ENCODE peak calls at places on chromosomes 2 and 18, in five cellular contexts. One of them, this sample, is unnamed.

GRCh38 chr2:138244400-138245001 is 257.1 kb upstream of the SPOPL start:
- DNase-seq in kidney: no peak
- DNase-seq in astrocyte of the spinal cord: no peak
- DNase-seq in fibroblast of mammary gland: peak
- DNase-seq in CD8-positive, alpha-beta memory T cell: no peak
- DNase-seq in this sample: no peak

GRCh38 chr18:39909706-39910105 is 2045.3 kb upstream of the PIK3C3 start:
- DNase-seq in CD8-positive, alpha-beta memory T cell: no peak
- DNase-seq in fibroblast of mammary gland: peak
- DNase-seq in kidney: no peak
- DNase-seq in astrocyte of the spinal cord: peak
- DNase-seq in this sample: no peak

GRCh38 chr2:101806123-101806522 is 108.6 kb downstream of the MAP4K4 start:
- DNase-seq in CD8-positive, alpha-beta memory T cell: no peak
- DNase-seq in fibroblast of mammary gland: peak
- DNase-seq in kidney: no peak
- DNase-seq in astrocyte of the spinal cord: peak
- DNase-seq in this sample: peak

GRCh38 chr18:74069178-74070050 is 78.2 kb downstream of the FBXO15 start:
- DNase-seq in fibroblast of mammary gland: no peak
- DNase-seq in astrocyte of the spinal cord: no peak
- DNase-seq in CD8-positive, alpha-beta memory T cell: no peak
- DNase-seq in kidney: no peak
- DNase-seq in this sample: no peak

GRCh38 chr2:44655401-44655864 is 286.1 kb upstream of the SIX3 start:
- DNase-seq in fibroblast of mammary gland: no peak
- DNase-seq in kidney: no peak
- DNase-seq in astrocyte of the spinal cord: no peak
- DNase-seq in CD8-positive, alpha-beta memory T cell: no peak
- DNase-seq in this sample: no peak

GRCh38 chr2:134138115-134138514 is 115.8 kb upstream of the MGAT5 start:
- DNase-seq in fibroblast of mammary gland: no peak
- DNase-seq in astrocyte of the spinal cord: peak
- DNase-seq in kidney: no peak
- DNase-seq in CD8-positive, alpha-beta memory T cell: no peak
- DNase-seq in this sample: no peak

GRCh38 chr2:239239607-239240479 is 161.0 kb downstream of the HDAC4 start:
- DNase-seq in CD8-positive, alpha-beta memory T cell: no peak
- DNase-seq in kidney: no peak
- DNase-seq in fibroblast of mammary gland: no peak
- DNase-seq in astrocyte of the spinal cord: no peak
- DNase-seq in this sample: no peak

GRCh38 chr18:78528437-78529228 is 451.0 kb upstream of the SALL3 start:
- DNase-seq in kidney: no peak
- DNase-seq in CD8-positive, alpha-beta memory T cell: no peak
- DNase-seq in fibroblast of mammary gland: no peak
- DNase-seq in astrocyte of the spinal cord: no peak
- DNase-seq in this sample: no peak

GRCh38 chr18:5693637-5694175 is 149.9 kb upstream of the EPB41L3 start:
- DNase-seq in CD8-positive, alpha-beta memory T cell: no peak
- DNase-seq in astrocyte of the spinal cord: no peak
- DNase-seq in kidney: no peak
- DNase-seq in fibroblast of mammary gland: peak
- DNase-seq in this sample: no peak

GRCh38 chr2:50719837-50720694 is 311.9 kb downstream of the NRXN1 start:
- DNase-seq in astrocyte of the spinal cord: no peak
- DNase-seq in fibroblast of mammary gland: no peak
- DNase-seq in kidney: no peak
- DNase-seq in CD8-positive, alpha-beta memory T cell: no peak
- DNase-seq in this sample: no peak

GRCh38 chr2:118530976-118531375 is 316.5 kb downstream of the EN1 start:
- DNase-seq in astrocyte of the spinal cord: peak
- DNase-seq in fibroblast of mammary gland: peak
- DNase-seq in kidney: no peak
- DNase-seq in CD8-positive, alpha-beta memory T cell: no peak
- DNase-seq in this sample: no peak

GRCh38 chr2:83051538-83052192 is 1407.4 kb downstream of the SUCLG1 start:
- DNase-seq in CD8-positive, alpha-beta memory T cell: no peak
- DNase-seq in fibroblast of mammary gland: no peak
- DNase-seq in astrocyte of the spinal cord: no peak
- DNase-seq in kidney: no peak
- DNase-seq in this sample: no peak

GRCh38 chr2:238929242-238930081 is 81.6 kb downstream of the TWIST2 start:
- DNase-seq in fibroblast of mammary gland: peak
- DNase-seq in kidney: no peak
- DNase-seq in CD8-positive, alpha-beta memory T cell: no peak
- DNase-seq in astrocyte of the spinal cord: peak
- DNase-seq in this sample: no peak

GRCh38 chr18:13211537-13211936 is 7.0 kb upstream of the LDLRAD4 start:
- DNase-seq in kidney: no peak
- DNase-seq in CD8-positive, alpha-beta memory T cell: no peak
- DNase-seq in fibroblast of mammary gland: no peak
- DNase-seq in astrocyte of the spinal cord: no peak
- DNase-seq in this sample: no peak

GRCh38 chr2:147182260-147182659 is 662.6 kb upstream of the ACVR2A start:
- DNase-seq in kidney: peak
- DNase-seq in astrocyte of the spinal cord: no peak
- DNase-seq in CD8-positive, alpha-beta memory T cell: no peak
- DNase-seq in fibroblast of mammary gland: peak
- DNase-seq in this sample: no peak

GRCh38 chr18:54742654-54743053 is 85.6 kb upstream of the RAB27B start:
- DNase-seq in fibroblast of mammary gland: peak
- DNase-seq in CD8-positive, alpha-beta memory T cell: no peak
- DNase-seq in astrocyte of the spinal cord: peak
- DNase-seq in kidney: peak
- DNase-seq in this sample: no peak

GRCh38 chr2:230408244-230408842 is 7.7 kb upstream of the SP100 start:
- DNase-seq in fibroblast of mammary gland: peak
- DNase-seq in kidney: peak
- DNase-seq in CD8-positive, alpha-beta memory T cell: no peak
- DNase-seq in astrocyte of the spinal cord: peak
- DNase-seq in this sample: no peak

GRCh38 chr2:25615395-25615794 is 58.0 kb downstream of the DTNB start:
- DNase-seq in fibroblast of mammary gland: no peak
- DNase-seq in kidney: no peak
- DNase-seq in CD8-positive, alpha-beta memory T cell: no peak
- DNase-seq in astrocyte of the spinal cord: no peak
- DNase-seq in this sample: no peak

GRCh38 chr2:104702026-104702425 is 151.9 kb upstream of the POU3F3 start:
- DNase-seq in astrocyte of the spinal cord: no peak
- DNase-seq in fibroblast of mammary gland: no peak
- DNase-seq in CD8-positive, alpha-beta memory T cell: no peak
- DNase-seq in kidney: no peak
- DNase-seq in this sample: no peak

DNA sequence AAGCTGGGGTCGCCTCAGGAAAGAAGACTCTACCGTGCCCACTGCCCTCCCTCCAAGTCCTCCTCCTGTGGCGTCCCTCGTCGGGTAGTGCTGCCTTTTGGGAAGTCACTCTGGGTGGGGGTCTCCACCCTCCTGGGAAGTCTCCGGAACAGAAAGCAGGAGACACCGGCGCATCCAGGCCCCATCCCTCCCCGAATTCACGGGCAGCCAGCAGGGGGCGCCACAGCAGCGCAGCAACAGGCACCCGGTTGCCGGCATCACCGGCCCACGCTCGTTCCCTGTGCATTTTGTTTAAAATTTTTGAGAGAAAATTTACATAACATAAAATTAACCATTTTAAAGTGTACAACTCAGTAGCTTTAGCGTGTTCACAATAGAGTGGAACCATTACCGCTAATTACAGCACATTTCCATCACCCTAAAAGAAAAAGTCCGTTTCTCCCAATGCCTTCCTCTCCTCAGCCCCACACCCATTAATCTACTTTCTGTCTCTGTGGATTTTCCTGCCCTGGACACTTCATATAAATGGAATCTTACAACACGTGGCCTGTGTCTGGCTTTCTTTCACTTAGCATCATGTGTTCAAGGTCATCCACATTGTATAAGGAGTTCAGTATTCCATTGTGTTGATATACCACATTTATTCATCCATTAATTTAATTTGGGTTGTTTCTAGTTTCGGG is 62.3 kb downstream of the ADNP2 start:
- DNase-seq in CD8-positive, alpha-beta memory T cell: peak
- DNase-seq in kidney: peak
- DNase-seq in astrocyte of the spinal cord: peak
- DNase-seq in fibroblast of mammary gland: peak
- DNase-seq in this sample: no peak
- H3K4me3 ChIP-seq in CD8-positive, alpha-beta memory T cell: no peak
- H3K4me3 ChIP-seq in kidney: peak
- H3K4me3 ChIP-seq in astrocyte of the spinal cord: peak
- H3K4me3 ChIP-seq in fibroblast of mammary gland: peak
- H3K4me3 ChIP-seq in this sample: no peak

GRCh38 chr2:96638144-96639121 is at the start of gene KANSL3:
- DNase-seq in CD8-positive, alpha-beta memory T cell: peak
- DNase-seq in fibroblast of mammary gland: peak
- DNase-seq in kidney: peak
- DNase-seq in astrocyte of the spinal cord: peak
- DNase-seq in this sample: peak

GRCh38 chr2:96648306-96648705 is 5.7 kb downstream of the FER1L5 start:
- DNase-seq in astrocyte of the spinal cord: no peak
- DNase-seq in CD8-positive, alpha-beta memory T cell: no peak
- DNase-seq in kidney: no peak
- DNase-seq in fibroblast of mammary gland: no peak
- DNase-seq in this sample: no peak

GRCh38 chr2:96637385-96638143 is 548 bp downstream of the KANSL3 start:
- DNase-seq in fibroblast of mammary gland: peak
- DNase-seq in astrocyte of the spinal cord: peak
- DNase-seq in kidney: peak
- DNase-seq in CD8-positive, alpha-beta memory T cell: peak
- DNase-seq in this sample: peak

GRCh38 chr2:96647681-96648080 is 5.1 kb downstream of the FER1L5 start:
- DNase-seq in CD8-positive, alpha-beta memory T cell: no peak
- DNase-seq in fibroblast of mammary gland: no peak
- DNase-seq in kidney: no peak
- DNase-seq in astrocyte of the spinal cord: no peak
- DNase-seq in this sample: no peak

DNA sequence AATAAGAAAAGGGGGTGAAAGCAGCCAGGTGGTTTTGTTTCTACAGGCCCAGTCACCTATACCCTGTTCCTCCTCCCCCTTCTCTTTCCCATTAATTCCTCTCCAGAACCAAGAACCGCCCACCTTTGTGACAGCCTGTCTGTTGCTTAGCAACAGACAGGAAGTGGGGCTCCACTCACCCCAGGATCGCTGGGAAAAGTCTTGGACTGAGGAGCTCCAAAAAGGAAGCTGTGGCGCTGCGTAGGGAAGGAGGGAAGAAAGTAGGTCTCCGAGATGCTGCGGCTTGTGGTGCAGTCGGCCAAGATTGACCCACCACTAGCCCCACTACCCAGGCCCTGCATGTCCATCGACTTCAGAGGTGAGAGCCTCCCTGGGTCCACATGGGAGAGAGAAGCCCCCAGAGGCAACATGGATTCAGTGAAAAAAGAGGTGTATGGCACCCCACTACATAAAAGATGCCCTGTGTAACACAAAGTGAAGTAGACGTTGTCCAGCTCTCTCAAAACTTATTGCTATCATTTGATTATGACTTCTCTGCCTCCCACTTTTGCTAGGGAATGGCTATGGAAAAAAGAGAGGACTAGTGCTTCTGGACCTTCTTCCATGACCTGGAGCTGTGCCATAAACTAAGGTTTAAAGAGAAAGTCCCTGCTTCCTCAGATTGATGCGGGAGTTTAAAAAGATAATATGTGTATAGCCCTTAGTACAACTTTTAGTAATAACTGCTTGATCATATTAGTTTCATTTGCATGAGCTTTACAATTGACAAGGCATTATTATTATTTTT is at the start of gene FER1L5:
- DNase-seq in CD8-positive, alpha-beta memory T cell: no peak
- DNase-seq in astrocyte of the spinal cord: peak
- DNase-seq in kidney: peak
- DNase-seq in fibroblast of mammary gland: peak
- DNase-seq in this sample: no peak
- H3K4me3 ChIP-seq in CD8-positive, alpha-beta memory T cell: no peak
- H3K4me3 ChIP-seq in astrocyte of the spinal cord: peak
- H3K4me3 ChIP-seq in kidney: peak
- H3K4me3 ChIP-seq in fibroblast of mammary gland: peak
- H3K4me3 ChIP-seq in this sample: no peak

GRCh38 chr18:21991081-21991534 is 178.3 kb upstream of the GATA6 start:
- DNase-seq in astrocyte of the spinal cord: no peak
- DNase-seq in CD8-positive, alpha-beta memory T cell: no peak
- DNase-seq in fibroblast of mammary gland: no peak
- DNase-seq in kidney: no peak
- DNase-seq in this sample: no peak
- H3K4me3 ChIP-seq in astrocyte of the spinal cord: no peak
- H3K4me3 ChIP-seq in CD8-positive, alpha-beta memory T cell: no peak
- H3K4me3 ChIP-seq in fibroblast of mammary gland: no peak
- H3K4me3 ChIP-seq in kidney: no peak
- H3K4me3 ChIP-seq in this sample: no peak

DNA sequence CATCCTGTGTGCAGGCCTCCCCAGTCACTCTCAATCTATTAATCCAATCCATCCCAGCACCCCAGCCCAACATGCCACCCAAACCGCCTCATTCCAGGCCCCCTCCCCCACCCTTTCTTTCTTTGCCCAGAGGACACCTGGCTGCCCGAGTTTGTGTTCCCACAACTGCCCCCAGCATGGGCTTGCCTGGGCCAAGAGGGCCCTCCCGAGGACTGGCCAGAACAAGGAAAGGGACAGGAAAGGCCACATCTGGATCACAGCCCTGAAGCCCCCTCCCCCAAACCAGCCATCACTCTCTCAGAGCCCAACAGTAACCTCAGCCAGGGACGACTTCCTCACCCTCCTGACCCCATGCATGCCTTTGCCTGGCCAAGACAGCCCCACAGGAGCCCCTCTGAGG is 1.2 kb downstream of the TNS1 start:
- DNase-seq in fibroblast of mammary gland: no peak
- DNase-seq in kidney: no peak
- DNase-seq in CD8-positive, alpha-beta memory T cell: no peak
- DNase-seq in astrocyte of the spinal cord: no peak
- DNase-seq in this sample: no peak
- H3K4me3 ChIP-seq in fibroblast of mammary gland: peak
- H3K4me3 ChIP-seq in kidney: no peak
- H3K4me3 ChIP-seq in CD8-positive, alpha-beta memory T cell: no peak
- H3K4me3 ChIP-seq in astrocyte of the spinal cord: peak
- H3K4me3 ChIP-seq in this sample: no peak

DNA sequence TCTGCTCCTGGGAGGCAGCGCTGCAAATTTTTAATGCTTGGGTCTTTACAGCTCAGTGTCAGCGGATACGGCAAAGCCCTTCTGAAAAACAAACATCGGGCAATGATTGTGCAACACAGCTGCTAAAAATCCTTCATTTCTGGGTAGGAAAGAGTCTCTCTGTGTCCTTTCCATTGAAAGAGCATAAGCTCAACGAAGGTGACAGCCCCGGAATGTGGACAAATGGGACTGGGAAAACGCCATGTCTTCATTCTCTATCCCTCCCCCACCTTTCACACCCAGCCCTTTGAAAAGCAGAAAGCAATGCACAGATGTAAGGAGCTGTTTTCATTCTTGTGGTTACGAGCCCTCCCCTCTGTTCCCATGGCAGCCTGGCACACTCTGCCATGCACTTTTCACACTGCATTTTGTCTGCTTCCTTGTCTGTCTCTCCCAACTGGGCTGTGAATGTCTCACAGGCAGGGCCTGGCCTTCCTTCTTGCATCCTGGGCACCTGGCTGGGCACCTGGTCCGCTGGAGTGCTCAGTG is 16.1 kb downstream of the TMEM177 start:
- DNase-seq in fibroblast of mammary gland: peak
- DNase-seq in kidney: no peak
- DNase-seq in CD8-positive, alpha-beta memory T cell: peak
- DNase-seq in astrocyte of the spinal cord: peak
- DNase-seq in this sample: peak
- H3K4me3 ChIP-seq in fibroblast of mammary gland: no peak
- H3K4me3 ChIP-seq in kidney: no peak
- H3K4me3 ChIP-seq in CD8-positive, alpha-beta memory T cell: peak
- H3K4me3 ChIP-seq in astrocyte of the spinal cord: no peak
- H3K4me3 ChIP-seq in this sample: peak

GRCh38 chr2:127024769-127025356 is 82.1 kb downstream of the BIN1 start:
- DNase-seq in astrocyte of the spinal cord: peak
- DNase-seq in kidney: peak
- DNase-seq in CD8-positive, alpha-beta memory T cell: no peak
- DNase-seq in fibroblast of mammary gland: peak
- DNase-seq in this sample: no peak
- H3K4me3 ChIP-seq in astrocyte of the spinal cord: peak
- H3K4me3 ChIP-seq in kidney: peak
- H3K4me3 ChIP-seq in CD8-positive, alpha-beta memory T cell: peak
- H3K4me3 ChIP-seq in fibroblast of mammary gland: peak
- H3K4me3 ChIP-seq in this sample: no peak